ENCODE peak calls at places on chromosome 20, in seven cellular contexts. One of them, this sample, is unnamed.

GRCh38 chr20:29741594-29741893 is 1515.9 kb upstream of the DEFB115 start:
- DNase-seq in epithelial cell of esophagus: no peak
- DNase-seq in psoas muscle: no peak
- DNase-seq in fibroblast of lung: no peak
- DNase-seq in ascending aorta: no peak
- DNase-seq in MM.1S: no peak
- DNase-seq in astrocyte of the spinal cord: no peak
- DNase-seq in this sample: no peak

GRCh38 chr20:2337142-2337541 is 41.3 kb downstream of the TGM3 start:
- DNase-seq in epithelial cell of esophagus: no peak
- DNase-seq in psoas muscle: no peak
- DNase-seq in fibroblast of lung: no peak
- DNase-seq in ascending aorta: no peak
- DNase-seq in MM.1S: no peak
- DNase-seq in astrocyte of the spinal cord: no peak
- DNase-seq in this sample: no peak

GRCh38 chr20:8798505-8798904 is 270.4 kb upstream of the PLCB4 start:
- DNase-seq in epithelial cell of esophagus: no peak
- DNase-seq in psoas muscle: no peak
- DNase-seq in fibroblast of lung: peak
- DNase-seq in ascending aorta: no peak
- DNase-seq in MM.1S: no peak
- DNase-seq in astrocyte of the spinal cord: peak
- DNase-seq in this sample: peak

GRCh38 chr20:17849901-17850673 is 118.5 kb downstream of the SNX5 start:
- DNase-seq in epithelial cell of esophagus: peak
- DNase-seq in psoas muscle: peak
- DNase-seq in fibroblast of lung: peak
- DNase-seq in ascending aorta: peak
- DNase-seq in MM.1S: no peak
- DNase-seq in astrocyte of the spinal cord: peak
- DNase-seq in this sample: peak

GRCh38 chr20:13396826-13397225 is 175.8 kb downstream of the ISM1 start:
- DNase-seq in epithelial cell of esophagus: no peak
- DNase-seq in psoas muscle: no peak
- DNase-seq in fibroblast of lung: no peak
- DNase-seq in ascending aorta: no peak
- DNase-seq in MM.1S: no peak
- DNase-seq in astrocyte of the spinal cord: no peak
- DNase-seq in this sample: no peak

GRCh38 chr20:38216201-38216600 is 44.3 kb downstream of the KIAA1755 start:
- DNase-seq in epithelial cell of esophagus: no peak
- DNase-seq in psoas muscle: no peak
- DNase-seq in fibroblast of lung: no peak
- DNase-seq in ascending aorta: no peak
- DNase-seq in MM.1S: no peak
- DNase-seq in astrocyte of the spinal cord: no peak
- DNase-seq in this sample: no peak

GRCh38 chr20:38117635-38118034 is 47.4 kb downstream of the TGM2 start:
- DNase-seq in epithelial cell of esophagus: peak
- DNase-seq in psoas muscle: no peak
- DNase-seq in fibroblast of lung: no peak
- DNase-seq in ascending aorta: no peak
- DNase-seq in MM.1S: no peak
- DNase-seq in astrocyte of the spinal cord: peak
- DNase-seq in this sample: peak

GRCh38 chr20:15122613-15123012 is 785.2 kb upstream of the FLRT3 start:
- DNase-seq in epithelial cell of esophagus: no peak
- DNase-seq in psoas muscle: no peak
- DNase-seq in fibroblast of lung: no peak
- DNase-seq in ascending aorta: no peak
- DNase-seq in MM.1S: no peak
- DNase-seq in astrocyte of the spinal cord: no peak
- DNase-seq in this sample: no peak

GRCh38 chr20:23235173-23236027 is 115.2 kb upstream of the NXT1 start:
- DNase-seq in epithelial cell of esophagus: peak
- DNase-seq in psoas muscle: peak
- DNase-seq in fibroblast of lung: peak
- DNase-seq in ascending aorta: no peak
- DNase-seq in MM.1S: peak
- DNase-seq in astrocyte of the spinal cord: peak
- DNase-seq in this sample: peak

GRCh38 chr20:53080969-53081871 is 109.1 kb downstream of the TSHZ2 start:
- DNase-seq in epithelial cell of esophagus: peak
- DNase-seq in psoas muscle: no peak
- DNase-seq in fibroblast of lung: peak
- DNase-seq in ascending aorta: no peak
- DNase-seq in MM.1S: no peak
- DNase-seq in astrocyte of the spinal cord: peak
- DNase-seq in this sample: no peak

GRCh38 chr20:14955396-14955795 is 618.0 kb upstream of the FLRT3 start:
- DNase-seq in epithelial cell of esophagus: no peak
- DNase-seq in psoas muscle: no peak
- DNase-seq in fibroblast of lung: no peak
- DNase-seq in ascending aorta: no peak
- DNase-seq in MM.1S: no peak
- DNase-seq in astrocyte of the spinal cord: no peak
- DNase-seq in this sample: no peak

GRCh38 chr20:24588047-24588635 is 118.7 kb downstream of the SYNDIG1 start:
- DNase-seq in epithelial cell of esophagus: no peak
- DNase-seq in psoas muscle: no peak
- DNase-seq in fibroblast of lung: no peak
- DNase-seq in ascending aorta: no peak
- DNase-seq in MM.1S: no peak
- DNase-seq in astrocyte of the spinal cord: no peak
- DNase-seq in this sample: no peak

GRCh38 chr20:24872291-24873014 is 76.6 kb upstream of the CST7 start:
- DNase-seq in epithelial cell of esophagus: no peak
- DNase-seq in psoas muscle: no peak
- DNase-seq in fibroblast of lung: no peak
- DNase-seq in ascending aorta: no peak
- DNase-seq in MM.1S: no peak
- DNase-seq in astrocyte of the spinal cord: no peak
- DNase-seq in this sample: no peak

GRCh38 chr20:49346682-49347081 is 68.8 kb upstream of the ZNFX1 start:
- DNase-seq in epithelial cell of esophagus: no peak
- DNase-seq in psoas muscle: no peak
- DNase-seq in fibroblast of lung: no peak
- DNase-seq in ascending aorta: no peak
- DNase-seq in MM.1S: no peak
- DNase-seq in astrocyte of the spinal cord: no peak
- DNase-seq in this sample: peak

GRCh38 chr20:41293269-41294037 is 24.1 kb downstream of the ZHX3 start:
- DNase-seq in epithelial cell of esophagus: no peak
- DNase-seq in psoas muscle: no peak
- DNase-seq in fibroblast of lung: peak
- DNase-seq in ascending aorta: no peak
- DNase-seq in MM.1S: no peak
- DNase-seq in astrocyte of the spinal cord: no peak
- DNase-seq in this sample: peak

GRCh38 chr20:64049887-64050260 is 435 bp upstream of the SOX18 start:
- DNase-seq in epithelial cell of esophagus: no peak
- DNase-seq in psoas muscle: no peak
- DNase-seq in fibroblast of lung: no peak
- DNase-seq in ascending aorta: no peak
- DNase-seq in MM.1S: no peak
- DNase-seq in astrocyte of the spinal cord: no peak
- DNase-seq in this sample: no peak

GRCh38 chr20:64051532-64052325 is 2.3 kb upstream of the SOX18 start:
- DNase-seq in epithelial cell of esophagus: no peak
- DNase-seq in psoas muscle: peak
- DNase-seq in fibroblast of lung: no peak
- DNase-seq in ascending aorta: peak
- DNase-seq in MM.1S: no peak
- DNase-seq in astrocyte of the spinal cord: no peak
- DNase-seq in this sample: no peak

GRCh38 chr20:64049060-64049886 is at the start of gene SOX18:
- DNase-seq in epithelial cell of esophagus: peak
- DNase-seq in psoas muscle: no peak
- DNase-seq in fibroblast of lung: peak
- DNase-seq in ascending aorta: no peak
- DNase-seq in MM.1S: no peak
- DNase-seq in astrocyte of the spinal cord: no peak
- DNase-seq in this sample: peak

GRCh38 chr20:64051033-64051452 is 1.6 kb upstream of the SOX18 start:
- DNase-seq in epithelial cell of esophagus: no peak
- DNase-seq in psoas muscle: no peak
- DNase-seq in fibroblast of lung: no peak
- DNase-seq in ascending aorta: no peak
- DNase-seq in MM.1S: no peak
- DNase-seq in astrocyte of the spinal cord: no peak
- DNase-seq in this sample: no peak

DNA sequence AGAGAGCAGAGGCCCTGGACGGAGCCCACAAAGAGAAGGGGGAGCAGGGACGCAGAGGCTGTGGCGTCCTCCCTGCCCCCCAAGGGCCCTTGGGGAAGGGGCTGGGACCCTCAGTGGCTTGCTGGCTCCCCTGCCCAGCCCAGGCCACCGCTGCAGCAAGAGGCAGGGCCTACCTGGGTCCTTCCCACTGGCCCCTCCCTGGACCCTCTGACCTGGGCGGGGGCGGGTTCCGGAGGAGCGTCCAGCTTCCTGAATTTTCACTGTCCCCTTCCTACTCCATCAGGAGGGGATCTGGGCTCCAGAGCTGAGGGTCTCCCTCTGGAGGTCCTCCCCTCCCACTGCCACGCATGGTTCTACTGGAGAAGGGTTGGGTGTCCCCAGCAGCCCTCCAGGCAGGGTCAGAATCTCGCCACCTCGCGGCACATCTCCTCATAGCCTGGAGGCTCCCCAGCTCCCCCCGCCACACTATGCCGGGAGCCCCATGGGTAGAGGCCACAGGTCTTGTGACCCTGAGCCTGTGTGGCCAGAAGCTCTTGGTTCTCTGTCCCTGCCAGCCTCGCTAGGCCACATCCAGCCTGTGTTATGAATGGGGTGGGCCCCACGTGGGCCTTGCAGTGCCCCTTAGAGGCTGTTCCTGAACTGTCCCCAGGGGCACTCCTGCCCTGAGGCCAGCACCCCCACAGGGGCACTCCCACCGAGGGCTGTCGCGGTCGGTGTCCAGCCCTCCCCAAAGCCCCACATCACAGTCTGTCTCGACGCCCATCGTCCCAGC is 1.0 kb upstream of the SOX18 start:
- DNase-seq in epithelial cell of esophagus: no peak
- DNase-seq in psoas muscle: no peak
- DNase-seq in fibroblast of lung: no peak
- DNase-seq in ascending aorta: no peak
- DNase-seq in MM.1S: no peak
- DNase-seq in astrocyte of the spinal cord: no peak
- DNase-seq in this sample: no peak
- H3K4me3 ChIP-seq in epithelial cell of esophagus: no peak
- H3K4me3 ChIP-seq in psoas muscle: peak
- H3K4me3 ChIP-seq in fibroblast of lung: no peak
- H3K4me3 ChIP-seq in ascending aorta: no peak
- H3K4me3 ChIP-seq in MM.1S: no peak
- H3K4me3 ChIP-seq in astrocyte of the spinal cord: no peak
- H3K4me3 ChIP-seq in this sample: no peak

GRCh38 chr20:59520814-59521213 is 83.5 kb upstream of the PHACTR3 start:
- DNase-seq in epithelial cell of esophagus: no peak
- DNase-seq in psoas muscle: no peak
- DNase-seq in fibroblast of lung: no peak
- DNase-seq in ascending aorta: no peak
- DNase-seq in MM.1S: no peak
- DNase-seq in astrocyte of the spinal cord: no peak
- DNase-seq in this sample: no peak

GRCh38 chr20:59515013-59515905 is 89.1 kb upstream of the PHACTR3 start:
- DNase-seq in epithelial cell of esophagus: peak
- DNase-seq in psoas muscle: peak
- DNase-seq in fibroblast of lung: peak
- DNase-seq in ascending aorta: no peak
- DNase-seq in MM.1S: no peak
- DNase-seq in astrocyte of the spinal cord: peak
- DNase-seq in this sample: peak

GRCh38 chr20:59518881-59519706 is 85.2 kb upstream of the PHACTR3 start:
- DNase-seq in epithelial cell of esophagus: peak
- DNase-seq in psoas muscle: no peak
- DNase-seq in fibroblast of lung: peak
- DNase-seq in ascending aorta: no peak
- DNase-seq in MM.1S: peak
- DNase-seq in astrocyte of the spinal cord: peak
- DNase-seq in this sample: peak

GRCh38 chr20:59515906-59516209 is 88.5 kb upstream of the PHACTR3 start:
- DNase-seq in epithelial cell of esophagus: no peak
- DNase-seq in psoas muscle: no peak
- DNase-seq in fibroblast of lung: no peak
- DNase-seq in ascending aorta: no peak
- DNase-seq in MM.1S: no peak
- DNase-seq in astrocyte of the spinal cord: no peak
- DNase-seq in this sample: no peak

GRCh38 chr20:59519707-59520014 is 84.7 kb upstream of the PHACTR3 start:
- DNase-seq in epithelial cell of esophagus: no peak
- DNase-seq in psoas muscle: no peak
- DNase-seq in fibroblast of lung: no peak
- DNase-seq in ascending aorta: no peak
- DNase-seq in MM.1S: no peak
- DNase-seq in astrocyte of the spinal cord: no peak
- DNase-seq in this sample: no peak
- TF ChIP-seq CTCF in epithelial cell of esophagus: no peak
- TF ChIP-seq CTCF in psoas muscle: no peak
- TF ChIP-seq CTCF in fibroblast of lung: no peak
- TF ChIP-seq CTCF in ascending aorta: no peak
- TF ChIP-seq CTCF in MM.1S: no peak
- TF ChIP-seq CTCF in astrocyte of the spinal cord: no peak
- TF ChIP-seq CTCF in this sample: no peak

DNA sequence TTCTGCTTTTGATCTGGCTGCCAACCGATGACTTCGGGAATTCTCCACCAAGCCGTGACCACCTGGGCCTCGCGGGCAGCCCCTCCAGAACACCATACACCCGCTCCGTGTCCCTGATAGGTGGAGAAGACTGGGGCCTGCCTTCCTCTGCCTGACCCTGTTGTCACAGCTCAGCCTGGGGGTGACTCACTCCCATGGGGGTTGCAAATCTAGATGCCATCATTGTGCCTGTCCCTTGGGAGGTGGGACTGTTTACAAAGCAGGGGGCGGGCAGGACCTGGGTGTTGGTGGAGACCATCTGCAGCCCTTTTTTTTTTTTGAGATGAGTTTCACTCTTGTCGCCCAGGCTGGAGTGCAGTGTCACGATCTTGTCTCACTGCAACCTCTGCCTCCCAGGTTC is 91.2 kb upstream of the PMEPA1 start:
- DNase-seq in epithelial cell of esophagus: no peak
- DNase-seq in psoas muscle: no peak
- DNase-seq in fibroblast of lung: no peak
- DNase-seq in ascending aorta: no peak
- DNase-seq in MM.1S: no peak
- DNase-seq in astrocyte of the spinal cord: no peak
- DNase-seq in this sample: no peak
- H3K4me3 ChIP-seq in epithelial cell of esophagus: no peak
- H3K4me3 ChIP-seq in psoas muscle: no peak
- H3K4me3 ChIP-seq in fibroblast of lung: no peak
- H3K4me3 ChIP-seq in ascending aorta: no peak
- H3K4me3 ChIP-seq in MM.1S: no peak
- H3K4me3 ChIP-seq in astrocyte of the spinal cord: no peak
- H3K4me3 ChIP-seq in this sample: no peak

DNA sequence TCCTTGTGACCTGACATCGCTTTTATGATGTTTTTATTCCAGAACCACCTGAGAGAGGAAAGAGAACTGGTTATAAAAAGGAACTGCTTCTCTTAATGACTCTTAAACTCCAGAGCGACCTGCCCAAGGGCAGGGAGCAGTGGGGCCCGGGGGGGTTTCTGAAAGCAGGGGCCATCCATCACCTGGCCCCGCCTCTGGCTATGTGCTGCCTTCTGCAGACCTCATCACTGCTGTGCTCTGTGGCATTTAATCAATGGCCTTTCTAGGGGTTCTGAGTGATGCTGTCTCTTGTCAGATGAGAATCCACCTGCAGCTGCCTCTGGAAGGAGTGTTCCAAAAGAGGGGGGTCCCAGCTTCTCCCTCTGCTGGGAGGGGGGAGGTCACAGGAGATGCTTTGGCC is 177.0 kb upstream of the SULF2 start:
- DNase-seq in epithelial cell of esophagus: no peak
- DNase-seq in psoas muscle: no peak
- DNase-seq in fibroblast of lung: no peak
- DNase-seq in ascending aorta: no peak
- DNase-seq in MM.1S: no peak
- DNase-seq in astrocyte of the spinal cord: no peak
- DNase-seq in this sample: no peak
- TF ChIP-seq CTCF in epithelial cell of esophagus: no peak
- TF ChIP-seq CTCF in psoas muscle: no peak
- TF ChIP-seq CTCF in fibroblast of lung: no peak
- TF ChIP-seq CTCF in ascending aorta: no peak
- TF ChIP-seq CTCF in MM.1S: no peak
- TF ChIP-seq CTCF in astrocyte of the spinal cord: no peak
- TF ChIP-seq CTCF in this sample: no peak

This sample was measured in foreskin fibroblast.